ENCODE peak calls at places on chromosome 3, in eight cellular contexts. E is ovary, Y is esophagus squamous epithelium, X is cardiac muscle cell, Q is hepatocyte, J is mammary epithelial cell, K is upper lobe of left lung, A is heart left ventricle. W is an unnamed sample. For H3K4me1, the result is how much of the 10 kb centered on the place peaks cover.

GRCh38 chr3:13650210-13651056 is 101.5 kb downstream of the FBLN2 start:
- DNase-seq in E (peak), Y (no peak), X (peak), Q (peak), J (peak), K (peak), A (peak), W (peak)

GRCh38 chr3:150519026-150519425 is 27.3 kb downstream of the SERP1 start:
- DNase-seq in E (no peak), Y (no peak), X (no peak), Q (no peak), J (peak), K (no peak), A (no peak), W (no peak)

GRCh38 chr3:143307613-143308183 is 188.1 kb downstream of the CHST2 start:
- DNase-seq in E (peak), Y (no peak), X (no peak), Q (peak), J (peak), K (no peak), A (peak), W (no peak)

GRCh38 chr3:111732248-111732879 is 126.7 kb upstream of the PHLDB2 start:
- DNase-seq in E (no peak), Y (no peak), X (no peak), Q (peak), J (no peak), K (no peak), A (no peak), W (no peak)

GRCh38 chr3:159080821-159081220 is 279.0 kb downstream of the MFSD1 start:
- DNase-seq in E (no peak), Y (no peak), X (no peak), Q (no peak), J (peak), K (no peak), A (no peak), W (no peak)

GRCh38 chr3:143298886-143299535 is 179.4 kb downstream of the CHST2 start:
- DNase-seq in E (no peak), Y (no peak), X (no peak), Q (no peak), J (no peak), K (no peak), A (no peak), W (no peak)

GRCh38 chr3:18208856-18209255 is 216.3 kb downstream of the SATB1 start:
- DNase-seq in E (no peak), Y (no peak), X (no peak), Q (no peak), J (no peak), K (no peak), A (no peak), W (no peak)

GRCh38 chr3:81301230-81301629 is 460.2 kb downstream of the GBE1 start:
- DNase-seq in E (no peak), Y (no peak), X (no peak), Q (no peak), J (no peak), K (no peak), A (no peak), W (no peak)

GRCh38 chr3:29171583-29171990 is 109.3 kb upstream of the RBMS3 start:
- DNase-seq in E (no peak), Y (no peak), X (no peak), Q (no peak), J (no peak), K (no peak), A (no peak), W (no peak)

GRCh38 chr3:132543016-132543739 is 53.9 kb upstream of the ACKR4 start:
- DNase-seq in E (no peak), Y (no peak), X (no peak), Q (peak), J (peak), K (no peak), A (no peak), W (no peak)

GRCh38 chr3:100802126-100802525 is 92.8 kb downstream of the TFG start:
- DNase-seq in E (no peak), Y (no peak), X (no peak), Q (no peak), J (no peak), K (no peak), A (no peak), W (no peak)

GRCh38 chr3:130488769-130489450 is 28.1 kb upstream of the COL6A6 start:
- DNase-seq in E (no peak), Y (no peak), X (no peak), Q (no peak), J (no peak), K (no peak), A (no peak), W (no peak)

GRCh38 chr3:97793415-97794019 is 28.3 kb upstream of the CRYBG3 start:
- DNase-seq in E (no peak), Y (no peak), X (peak), Q (peak), J (peak), K (no peak), A (no peak), W (no peak)

GRCh38 chr3:43747641-43748040 is 56.9 kb downstream of the ABHD5 start:
- DNase-seq in E (no peak), Y (no peak), X (no peak), Q (no peak), J (no peak), K (peak), A (no peak), W (no peak)

GRCh38 chr3:99960941-99961340 is 143.3 kb downstream of the CMSS1 start:
- DNase-seq in E (no peak), Y (no peak), X (no peak), Q (peak), J (no peak), K (no peak), A (no peak), W (no peak)

GRCh38 chr3:188153498-188153948 is 434 bp upstream of the LPP start:
- DNase-seq in E (peak), Y (peak), X (peak), Q (peak), J (peak), K (peak), A (peak), W (peak)

GRCh38 chr3:172804323-172804722 is 53.8 kb downstream of the ECT2 start:
- DNase-seq in E (no peak), Y (no peak), X (no peak), Q (no peak), J (no peak), K (no peak), A (no peak), W (no peak)

GRCh38 chr3:24496529-24497482 is 2.2 kb upstream of the THRB start:
- DNase-seq in E (peak), Y (no peak), X (peak), Q (peak), J (no peak), K (peak), A (peak), W (peak)

GRCh38 chr3:133329626-133330025 is 70.2 kb upstream of the BFSP2 start:
- DNase-seq in E (no peak), Y (no peak), X (no peak), Q (no peak), J (no peak), K (no peak), A (no peak), W (no peak)

GRCh38 chr3:53682807-53683206 is 163.4 kb downstream of the CHDH start:
- DNase-seq in E (no peak), Y (no peak), X (no peak), Q (no peak), J (no peak), K (no peak), A (no peak), W (no peak)

GRCh38 chr3:53675942-53676341 is 170.3 kb downstream of the CHDH start:
- DNase-seq in E (no peak), Y (no peak), X (no peak), Q (no peak), J (no peak), K (peak), A (no peak), W (no peak)

GRCh38 chr3:53675022-53675697 is 171.1 kb downstream of the CHDH start:
- DNase-seq in E (no peak), Y (no peak), X (peak), Q (no peak), J (no peak), K (no peak), A (no peak), W (no peak)

GRCh38 chr3:53677406-53677805 is 168.8 kb downstream of the CHDH start:
- DNase-seq in E (no peak), Y (no peak), X (peak), Q (no peak), J (no peak), K (no peak), A (no peak), W (no peak)

GRCh38 chr3:53680026-53680425 is 166.2 kb downstream of the CHDH start:
- DNase-seq in E (peak), Y (no peak), X (peak), Q (peak), J (no peak), K (no peak), A (peak), W (no peak)
- H3K4me3 ChIP-seq in E (no peak), Y (no peak), X (no peak), Q (no peak), J (no peak), K (no peak), A (no peak), W (no peak)

GRCh38 chr3:105354429-105354828 is 12.3 kb upstream of the ALCAM start:
- DNase-seq in E (no peak), Y (no peak), X (peak), Q (no peak), J (no peak), K (no peak), A (no peak), W (no peak)
- H3K4me1 ChIP-seq in E (under half), Y (under half), X (under half), Q (under half), J (under half), K (under half), A (under half), W (under half)

DNA sequence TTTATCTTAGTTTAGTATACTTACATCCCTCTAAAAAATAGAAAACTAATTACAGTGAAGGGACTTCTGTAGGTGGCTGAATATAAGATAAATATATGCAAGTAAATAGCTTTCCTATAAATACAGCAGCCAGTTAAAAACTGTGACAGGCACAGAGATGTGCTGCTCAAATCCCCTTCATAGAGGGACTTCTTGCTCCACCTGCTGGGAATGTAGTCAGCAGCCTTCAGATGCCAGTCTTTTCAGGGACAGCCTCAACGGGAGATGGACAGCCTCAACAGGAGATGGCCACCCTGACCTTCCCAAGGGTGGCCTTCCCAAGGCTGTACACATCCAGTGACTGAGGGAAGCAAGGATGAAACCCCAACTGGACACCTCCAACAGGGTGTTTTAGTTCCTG is 15.7 kb upstream of the PRR23E start:
- DNase-seq in E (no peak), Y (no peak), X (no peak), Q (no peak), J (no peak), K (no peak), A (no peak), W (no peak)
- TF ChIP-seq CTCF in E (no peak), Y (no peak), X (no peak), Q (peak), J (no peak), K (no peak), A (peak), W (no peak)

GRCh38 chr3:48473617-48473952 is 27.0 kb downstream of the ATRIP start:
- DNase-seq in E (no peak), Y (no peak), X (no peak), Q (no peak), J (no peak), K (no peak), A (no peak), W (no peak)
- H3K4me3 ChIP-seq in E (no peak), Y (no peak), X (no peak), Q (no peak), J (no peak), K (no peak), A (no peak), W (peak)

GRCh38 chr3:51982838-51983577 is at the start of gene ACY1:
- DNase-seq in E (peak), Y (no peak), X (peak), Q (peak), J (peak), K (peak), A (peak), W (peak)
- H3K4me1 ChIP-seq in E (under half), Y (under half), X (under half), Q (under half), J (under half), K (under half), A (under half), W (under half)

DNA sequence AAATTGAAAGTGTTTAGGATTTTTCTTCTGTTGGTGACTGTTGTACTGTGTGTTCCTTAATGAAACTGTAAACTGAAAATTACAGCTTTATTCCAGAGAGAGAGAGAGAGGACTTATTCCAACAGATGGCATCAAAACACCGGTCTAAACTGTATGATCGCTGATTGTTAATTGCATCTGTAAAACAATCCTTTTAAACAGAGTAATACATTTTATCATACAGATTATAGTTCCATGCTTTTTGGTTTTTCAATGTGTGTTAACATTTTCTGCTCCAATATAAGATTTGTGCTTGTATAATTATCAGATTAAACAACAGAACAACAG is 289.7 kb upstream of the DNAJC19 start:
- DNase-seq in E (no peak), Y (no peak), X (no peak), Q (no peak), J (no peak), K (no peak), A (no peak), W (no peak)
- TF ChIP-seq CTCF in E (no peak), Y (no peak), X (no peak), Q (no peak), J (no peak), K (no peak), A (no peak), W (no peak)

GRCh38 chr3:197368330-197368729 is 69.9 kb upstream of the DLG1 start:
- DNase-seq in E (no peak), Y (no peak), X (no peak), Q (no peak), J (no peak), K (no peak), A (no peak), W (no peak)
- H3K4me3 ChIP-seq in E (no peak), Y (no peak), X (no peak), Q (no peak), J (no peak), K (no peak), A (no peak), W (no peak)

GRCh38 chr3:115831864-115832263 is 208.6 kb downstream of the GAP43 start:
- DNase-seq in E (no peak), Y (no peak), X (no peak), Q (no peak), J (no peak), K (no peak), A (no peak), W (no peak)

GRCh38 chr3:115833074-115833473 is 209.8 kb downstream of the GAP43 start:
- DNase-seq in E (no peak), Y (no peak), X (no peak), Q (no peak), J (no peak), K (no peak), A (no peak), W (no peak)

GRCh38 chr3:115830764-115831395 is 207.6 kb downstream of the GAP43 start:
- DNase-seq in E (no peak), Y (no peak), X (no peak), Q (no peak), J (peak), K (no peak), A (no peak), W (no peak)

GRCh38 chr3:115834068-115834467 is 210.8 kb downstream of the GAP43 start:
- DNase-seq in E (no peak), Y (no peak), X (no peak), Q (no peak), J (peak), K (no peak), A (no peak), W (no peak)

DNA sequence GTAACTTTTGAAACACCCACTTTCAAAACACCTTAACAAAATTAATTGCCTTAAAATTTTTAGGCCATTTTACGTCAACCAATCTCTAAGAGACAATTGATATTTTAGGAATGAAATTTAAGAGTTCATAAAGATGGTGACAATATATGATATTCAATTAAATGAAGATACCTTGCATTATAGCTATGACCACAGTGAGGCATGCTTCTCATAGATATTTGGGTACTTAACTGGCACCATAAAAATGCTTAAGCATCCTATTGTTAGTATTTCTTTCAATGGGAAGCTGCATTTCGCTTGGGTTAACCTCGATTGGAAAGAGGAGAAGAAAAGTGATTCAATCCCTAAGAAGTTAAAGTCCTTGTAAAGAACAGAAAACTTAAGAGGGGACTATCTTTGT is 209.0 kb downstream of the GAP43 start:
- DNase-seq in E (no peak), Y (no peak), X (no peak), Q (no peak), J (no peak), K (no peak), A (no peak), W (no peak)
- H3K4me1 ChIP-seq in E (under half), Y (under half), X (under half), Q (under half), J (under half), K (under half), A (under half), W (under half)